ENCODE peak calls at places on chromosomes 6 and 20, in nine cellular contexts. S, Z, P, J, V, L, Y, A and Q are unnamed samples.

GRCh38 chr20:58140787-58141396 is 87.6 kb downstream of the ANKRD60 start:
- DNase-seq in S (no peak), A (no peak), J (no peak), L (no peak), V (no peak), Z (no peak), P (no peak), Y (no peak), Q (peak)

GRCh38 chr6:55003726-55004415 is 157.3 kb downstream of the FAM83B start:
- DNase-seq in P (no peak), L (no peak), A (no peak), Y (no peak), V (no peak), J (no peak), Z (no peak), S (no peak), Q (no peak)

GRCh38 chr6:56752009-56752408 is 109.3 kb upstream of the DST start:
- DNase-seq in Y (no peak), L (no peak), V (no peak), A (no peak), P (peak), Z (peak), S (peak), J (peak), Q (no peak)

GRCh38 chr6:76984572-76984971 is 478.7 kb downstream of the HTR1B start:
- DNase-seq in A (no peak), Z (no peak), L (no peak), S (no peak), V (no peak), Y (no peak), J (no peak), P (peak), Q (no peak)

GRCh38 chr20:59863058-59863457 is 70.4 kb downstream of the SYCP2 start:
- DNase-seq in S (no peak), J (no peak), Y (no peak), Z (no peak), P (no peak), V (no peak), A (no peak), L (no peak), Q (no peak)

GRCh38 chr6:48068326-48069191 is 42.4 kb downstream of the PTCHD4 start:
- DNase-seq in Y (no peak), L (no peak), A (no peak), P (no peak), J (no peak), S (no peak), V (no peak), Z (no peak), Q (no peak)

GRCh38 chr6:156425374-156425773 is 351.8 kb upstream of the ARID1B start:
- DNase-seq in J (peak), S (peak), Y (no peak), Z (peak), L (no peak), P (no peak), A (no peak), V (no peak), Q (no peak)

GRCh38 chr20:8527998-8528397 is 395.9 kb downstream of the PLCB1 start:
- DNase-seq in Z (peak), L (no peak), P (peak), A (no peak), Y (no peak), S (peak), J (no peak), V (no peak), Q (no peak)

GRCh38 chr6:83854766-83855165 is 1.6 kb downstream of the RIPPLY2 start:
- DNase-seq in P (peak), V (no peak), L (no peak), Y (no peak), Z (no peak), A (no peak), J (no peak), S (no peak), Q (no peak)

GRCh38 chr6:83862776-83863471 is 3.4 kb downstream of the CYB5R4 start:
- DNase-seq in S (no peak), P (no peak), J (no peak), Y (no peak), A (no peak), Z (no peak), V (no peak), L (no peak), Q (no peak)

GRCh38 chr6:83860347-83860731 is 850 bp downstream of the CYB5R4 start:
- DNase-seq in J (no peak), A (no peak), S (no peak), L (no peak), V (no peak), Y (no peak), Z (no peak), P (no peak), Q (no peak)

GRCh38 chr6:83861077-83861476 is 1.6 kb downstream of the CYB5R4 start:
- DNase-seq in P (no peak), V (no peak), Y (no peak), J (no peak), S (no peak), A (no peak), L (no peak), Z (no peak), Q (no peak)

GRCh38 chr6:83859410-83860346 is at the start of gene CYB5R4:
- DNase-seq in J (peak), Y (peak), S (peak), P (peak), Z (peak), V (peak), L (peak), A (peak), Q (peak)
- TF ChIP-seq CTCF in J (peak), Y (peak), S (peak), P (peak), Z (peak), V (no peak), L (peak), A (peak), Q (peak)

GRCh38 chr6:154156135-154156948 is 117.3 kb downstream of the OPRM1 start:
- DNase-seq in J (peak), A (no peak), L (no peak), S (peak), P (peak), Y (no peak), V (peak), Z (peak), Q (no peak)
- TF ChIP-seq CTCF in J (peak), A (no peak), L (peak), S (peak), P (peak), Y (peak), V (peak), Z (peak), Q (peak)

DNA sequence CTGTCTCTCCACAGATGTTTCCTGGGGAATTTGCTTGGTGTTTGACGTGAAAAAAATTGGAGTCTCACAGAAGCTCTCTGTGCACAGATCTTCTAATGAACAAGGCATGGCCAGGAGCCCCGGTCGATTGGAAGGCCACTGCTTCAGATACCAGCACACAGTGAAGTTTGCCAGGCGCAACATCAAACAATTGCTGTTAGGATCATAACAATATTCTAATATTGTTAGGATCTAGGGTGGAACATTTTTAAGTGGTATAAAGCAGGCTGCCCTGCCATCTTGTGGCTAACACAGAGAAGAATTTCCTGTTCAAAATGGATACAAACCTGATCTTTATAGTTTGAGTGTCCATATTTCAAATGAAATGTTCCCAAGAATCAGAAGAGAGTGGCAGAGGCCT is 64.1 kb downstream of the C6orf118 start:
- DNase-seq in Y (no peak), S (peak), V (no peak), P (peak), L (no peak), A (no peak), Z (peak), J (peak), Q (no peak)
- TF ChIP-seq CTCF in Y (no peak), S (peak), V (peak), P (peak), L (no peak), A (no peak), Z (peak), J (peak), Q (peak)

GRCh38 chr6:22910370-22910769 is 341.0 kb downstream of the HDGFL1 start:
- DNase-seq in P (no peak), S (no peak), L (no peak), J (no peak), Y (no peak), V (no peak), A (no peak), Z (no peak), Q (no peak)

GRCh38 chr6:22907085-22907484 is 337.7 kb downstream of the HDGFL1 start:
- DNase-seq in Z (no peak), Y (no peak), J (no peak), S (no peak), A (no peak), L (no peak), P (no peak), V (no peak), Q (no peak)

GRCh38 chr6:22904413-22904812 is 335.0 kb downstream of the HDGFL1 start:
- DNase-seq in Y (no peak), L (no peak), P (no peak), V (no peak), J (peak), A (no peak), Z (no peak), S (peak), Q (no peak)

DNA sequence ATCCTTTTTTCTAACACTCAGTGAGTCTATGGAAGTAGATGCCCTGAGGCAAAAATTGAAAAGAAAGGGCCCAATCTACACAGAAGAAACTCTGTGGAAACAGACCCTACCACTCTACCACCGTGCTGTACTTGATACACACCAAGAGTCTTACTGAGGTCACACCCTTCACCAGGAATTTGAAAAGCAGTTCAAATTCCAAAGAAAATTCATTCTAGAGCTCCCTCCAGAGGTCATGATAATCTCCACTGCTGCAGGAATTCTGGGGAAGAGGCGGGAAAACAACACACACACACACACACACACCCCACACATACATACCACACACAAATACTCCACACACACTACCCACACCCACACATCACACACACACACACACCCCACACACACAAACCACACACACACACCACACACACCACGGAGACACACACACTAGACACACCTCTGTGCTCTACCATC is 336.8 kb downstream of the HDGFL1 start:
- DNase-seq in J (peak), Z (peak), L (no peak), V (no peak), Y (no peak), A (no peak), S (peak), P (peak), Q (no peak)
- TF ChIP-seq CTCF in J (peak), Z (peak), L (peak), V (peak), Y (no peak), A (peak), S (peak), P (peak), Q (peak)

GRCh38 chr6:13189710-13190109 is 138.6 kb downstream of the TBC1D7 start:
- DNase-seq in P (no peak), S (no peak), Z (no peak), Y (no peak), L (no peak), A (no peak), J (no peak), V (no peak), Q (peak)

GRCh38 chr6:13195826-13196225 is 132.5 kb downstream of the TBC1D7 start:
- DNase-seq in J (no peak), A (no peak), P (no peak), L (no peak), S (no peak), Y (no peak), V (no peak), Z (no peak), Q (no peak)

GRCh38 chr6:13191461-13191860 is 136.9 kb downstream of the TBC1D7 start:
- DNase-seq in V (no peak), J (no peak), Y (no peak), A (no peak), Z (no peak), S (no peak), L (no peak), P (no peak), Q (peak)

GRCh38 chr6:13190391-13190790 is 137.9 kb downstream of the TBC1D7 start:
- DNase-seq in Y (no peak), J (no peak), Z (peak), S (peak), V (no peak), P (no peak), A (no peak), L (no peak), Q (peak)

DNA sequence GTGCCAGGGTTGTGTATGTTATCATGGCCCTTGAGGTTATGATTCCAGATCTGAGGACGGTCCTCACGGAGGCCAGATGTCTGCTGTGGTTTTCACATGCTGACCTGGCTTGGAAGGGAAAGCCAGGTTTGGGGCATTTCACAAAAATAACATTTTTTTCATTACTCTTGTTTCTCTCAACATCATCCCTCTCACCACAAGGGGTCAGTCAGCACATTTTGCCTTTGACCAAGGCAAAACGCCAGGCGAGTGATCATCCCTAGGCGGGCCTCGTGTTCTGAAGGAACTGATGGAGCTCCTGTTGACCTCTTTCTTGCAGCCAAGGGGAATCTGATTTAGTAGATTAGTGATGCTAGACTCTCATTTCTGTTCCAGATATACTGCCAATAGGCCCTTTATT is 133.5 kb downstream of the TBC1D7 start:
- DNase-seq in J (peak), A (no peak), Z (peak), S (peak), L (no peak), Y (no peak), P (peak), V (peak), Q (no peak)
- TF ChIP-seq CTCF in J (peak), A (no peak), Z (peak), S (peak), L (peak), Y (no peak), P (peak), V (peak), Q (peak)

GRCh38 chr6:6858533-6858982 is 249.2 kb upstream of the RREB1 start:
- DNase-seq in P (no peak), A (no peak), Y (no peak), J (no peak), Z (no peak), L (no peak), S (no peak), V (no peak), Q (no peak)
- TF ChIP-seq CTCF in P (no peak), A (no peak), Y (no peak), J (no peak), Z (no peak), L (no peak), S (no peak), V (no peak), Q (no peak)

DNA sequence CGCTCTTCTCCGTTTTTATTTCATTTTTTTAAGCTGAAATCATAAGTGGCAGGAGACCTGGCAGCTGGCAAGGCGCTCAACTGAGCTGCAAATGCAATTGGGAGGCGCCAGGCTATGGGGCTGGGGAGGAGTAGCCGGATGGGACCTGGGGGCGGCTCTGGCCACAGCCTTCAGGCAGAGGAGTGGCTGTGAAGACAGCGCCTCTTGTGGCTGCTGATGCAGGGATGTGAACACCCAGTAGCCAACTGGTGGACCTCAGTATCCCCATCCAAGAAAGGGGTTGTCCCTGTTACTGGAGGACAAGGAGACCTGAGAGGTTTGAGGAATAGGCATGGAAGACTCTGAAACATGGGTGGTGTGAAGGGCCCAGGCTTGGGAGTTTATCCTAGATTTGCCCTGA is 12.6 kb downstream of the KCNK17 start:
- DNase-seq in Z (no peak), L (no peak), P (peak), Y (no peak), A (no peak), J (peak), V (no peak), S (peak), Q (no peak)
- TF ChIP-seq CTCF in Z (peak), L (no peak), P (peak), Y (no peak), A (no peak), J (peak), V (no peak), S (peak), Q (no peak)

GRCh38 chr20:62951896-62952372 is 575 bp upstream of the SLC17A9 start:
- DNase-seq in S (no peak), P (no peak), A (no peak), J (no peak), L (no peak), Y (no peak), V (no peak), Z (no peak), Q (no peak)
- TF ChIP-seq CTCF in S (no peak), P (no peak), A (no peak), J (no peak), L (no peak), Y (no peak), V (no peak), Z (no peak), Q (no peak)

DNA sequence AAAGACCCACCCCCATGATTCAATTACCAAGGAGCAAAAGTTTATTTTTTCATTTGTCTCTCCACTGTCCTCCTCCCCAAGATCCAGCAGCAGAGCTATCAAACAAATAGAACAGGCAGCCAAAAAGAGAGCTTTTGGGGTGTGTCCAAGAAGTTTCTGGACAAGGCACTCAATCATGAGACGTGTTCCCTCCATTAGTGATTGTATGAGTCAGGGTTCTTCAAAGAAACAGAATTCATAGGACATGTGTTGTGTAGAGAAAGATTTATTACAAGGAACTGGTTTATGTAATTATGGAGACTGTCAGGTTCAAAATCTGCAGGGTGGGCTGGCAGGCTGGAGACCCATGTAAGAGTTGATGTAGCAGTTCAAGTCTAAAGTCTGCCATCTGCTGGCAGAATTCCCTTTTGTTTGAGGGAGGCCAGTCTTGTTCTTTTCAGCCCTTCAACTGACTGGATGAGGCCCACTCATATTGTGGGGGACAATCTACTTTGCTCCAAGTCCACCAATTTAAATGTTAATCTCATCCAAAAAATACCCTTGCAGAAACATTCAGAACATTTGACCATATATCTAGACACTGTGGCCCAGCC is 248.1 kb upstream of the OPRM1 start:
- DNase-seq in S (peak), Y (no peak), V (no peak), A (no peak), Z (no peak), J (peak), P (peak), L (no peak), Q (no peak)
- TF ChIP-seq CTCF in S (peak), Y (no peak), V (no peak), A (no peak), Z (no peak), J (peak), P (peak), L (peak), Q (peak)

DNA sequence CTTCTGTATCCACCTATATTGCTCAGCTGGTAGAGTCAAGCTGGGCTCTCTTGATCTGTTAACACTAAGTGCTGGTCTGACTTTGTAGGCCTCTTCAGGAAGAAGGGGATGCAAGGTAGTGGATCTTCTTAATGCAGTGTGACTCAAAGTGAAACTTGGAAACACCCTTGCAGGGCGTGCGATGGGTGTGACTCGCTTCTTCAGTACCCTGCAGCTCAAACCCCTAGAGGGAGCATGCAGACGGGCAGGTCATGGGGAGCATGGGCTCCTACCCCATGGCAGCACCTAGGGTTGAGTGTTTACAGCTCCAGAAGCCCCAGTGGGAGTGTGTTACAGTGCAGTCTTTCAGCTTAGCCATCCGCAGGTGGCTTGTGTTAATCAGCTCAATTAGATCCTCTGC is 757 bp upstream of the SAMD3 start:
- DNase-seq in J (no peak), Z (no peak), S (no peak), L (no peak), P (no peak), Y (no peak), V (no peak), A (no peak), Q (no peak)
- TF ChIP-seq CTCF in J (no peak), Z (no peak), S (no peak), L (no peak), P (no peak), Y (no peak), V (no peak), A (no peak), Q (no peak)